ENCODE peak calls at places on chromosome 22, in six cellular contexts. J is H1, H is HepG2, E is GM12878, Q is K562, V is SK-N-SH. A is an unnamed sample.

GRCh38 chr22:19785461-19786263 is 25.1 kb downstream of the TBX1 start:
- DNase-seq in J (no peak), H (no peak), E (no peak), Q (no peak), V (no peak), A (no peak)

GRCh38 chr22:43263645-43264514 is 76.9 kb upstream of the TTLL12 start:
- DNase-seq in J (no peak), H (peak), E (peak), Q (peak), V (peak), A (peak)

GRCh38 chr22:17106785-17107546 is 14.2 kb downstream of the TMEM121B start:
- DNase-seq in J (no peak), H (no peak), E (no peak), Q (no peak), V (no peak), A (no peak)

GRCh38 chr22:37485714-37486223 is 415 bp downstream of the MFNG start:
- DNase-seq in J (no peak), H (no peak), E (no peak), Q (no peak), V (no peak), A (no peak)

GRCh38 chr22:36291831-36292740 is 39.2 kb downstream of the APOL1 start:
- DNase-seq in J (no peak), H (no peak), E (no peak), Q (no peak), V (no peak), A (no peak)

GRCh38 chr22:42863349-42863911 is 6.4 kb upstream of the ARFGAP3 start:
- DNase-seq in J (no peak), H (no peak), E (peak), Q (no peak), V (no peak), A (peak)

GRCh38 chr22:37751449-37752188 is 54.8 kb downstream of the TRIOBP start:
- DNase-seq in J (no peak), H (no peak), E (no peak), Q (no peak), V (no peak), A (no peak)

GRCh38 chr22:50252081-50253045 is 1.3 kb upstream of the HDAC10 start:
- DNase-seq in J (no peak), H (peak), E (no peak), Q (no peak), V (peak), A (no peak)

GRCh38 chr22:37526376-37526775 is 7.2 kb upstream of the CARD10 start:
- DNase-seq in J (no peak), H (no peak), E (no peak), Q (no peak), V (no peak), A (no peak)

GRCh38 chr22:43186272-43187170 is at the start of gene TTLL12:
- DNase-seq in J (no peak), H (no peak), E (no peak), Q (peak), V (peak), A (no peak)

GRCh38 chr22:36026741-36027140 is 1.9 kb downstream of the RBFOX2 start:
- DNase-seq in J (no peak), H (no peak), E (no peak), Q (no peak), V (no peak), A (no peak)

GRCh38 chr22:30265851-30266444 is 703 bp downstream of the OSM start:
- DNase-seq in J (no peak), H (no peak), E (no peak), Q (peak), V (no peak), A (no peak)

GRCh38 chr22:19802001-19802880 is 41.7 kb downstream of the TBX1 start:
- DNase-seq in J (no peak), H (no peak), E (no peak), Q (no peak), V (peak), A (no peak)

GRCh38 chr22:38397189-38398097 is 57.6 kb downstream of the KCNJ4 start:
- DNase-seq in J (peak), H (no peak), E (no peak), Q (peak), V (no peak), A (no peak)

GRCh38 chr22:50280022-50280707 is 10.0 kb upstream of the MAPK11 start:
- DNase-seq in J (no peak), H (no peak), E (no peak), Q (no peak), V (no peak), A (no peak)

GRCh38 chr22:30198152-30198845 is 48.3 kb downstream of the LIF start:
- DNase-seq in J (no peak), H (no peak), E (no peak), Q (no peak), V (no peak), A (no peak)

GRCh38 chr22:32389685-32390084 is 22.4 kb downstream of the RTCB start:
- DNase-seq in J (no peak), H (no peak), E (no peak), Q (no peak), V (peak), A (no peak)

GRCh38 chr22:49238181-49239141 is 589.2 kb downstream of the BRD1 start:
- DNase-seq in J (no peak), H (no peak), E (no peak), Q (no peak), V (no peak), A (no peak)

GRCh38 chr22:41522813-41523212 is 21.5 kb downstream of the POLR3H start:
- DNase-seq in J (no peak), H (no peak), E (no peak), Q (no peak), V (no peak), A (no peak)

GRCh38 chr22:41525450-41526225 is 18.6 kb downstream of the POLR3H start:
- DNase-seq in J (no peak), H (no peak), E (no peak), Q (no peak), V (no peak), A (no peak)

GRCh38 chr22:41524283-41524682 is 20.0 kb downstream of the POLR3H start:
- DNase-seq in J (no peak), H (no peak), E (no peak), Q (no peak), V (no peak), A (no peak)

GRCh38 chr22:41524809-41525449 is 19.3 kb downstream of the POLR3H start:
- DNase-seq in J (no peak), H (no peak), E (no peak), Q (no peak), V (no peak), A (no peak)

GRCh38 chr22:41523464-41524221 is 20.6 kb downstream of the POLR3H start:
- DNase-seq in J (no peak), H (no peak), E (no peak), Q (peak), V (peak), A (no peak)
- H3K27ac ChIP-seq in J (no peak), H (no peak), E (no peak), Q (peak), V (peak), A (peak)

GRCh38 chr22:23068832-23069385 is 1.4 kb upstream of the GNAZ start:
- DNase-seq in J (no peak), H (no peak), E (no peak), Q (no peak), V (no peak), A (no peak)

GRCh38 chr22:23067023-23067650 is 3.2 kb upstream of the GNAZ start:
- DNase-seq in J (no peak), H (no peak), E (no peak), Q (no peak), V (no peak), A (no peak)

GRCh38 chr22:23069502-23070357 is 589 bp upstream of the GNAZ start:
- DNase-seq in J (peak), H (peak), E (peak), Q (peak), V (peak), A (peak)

GRCh38 chr22:23067691-23068090 is 2.6 kb upstream of the GNAZ start:
- DNase-seq in J (no peak), H (no peak), E (no peak), Q (no peak), V (no peak), A (no peak)

DNA sequence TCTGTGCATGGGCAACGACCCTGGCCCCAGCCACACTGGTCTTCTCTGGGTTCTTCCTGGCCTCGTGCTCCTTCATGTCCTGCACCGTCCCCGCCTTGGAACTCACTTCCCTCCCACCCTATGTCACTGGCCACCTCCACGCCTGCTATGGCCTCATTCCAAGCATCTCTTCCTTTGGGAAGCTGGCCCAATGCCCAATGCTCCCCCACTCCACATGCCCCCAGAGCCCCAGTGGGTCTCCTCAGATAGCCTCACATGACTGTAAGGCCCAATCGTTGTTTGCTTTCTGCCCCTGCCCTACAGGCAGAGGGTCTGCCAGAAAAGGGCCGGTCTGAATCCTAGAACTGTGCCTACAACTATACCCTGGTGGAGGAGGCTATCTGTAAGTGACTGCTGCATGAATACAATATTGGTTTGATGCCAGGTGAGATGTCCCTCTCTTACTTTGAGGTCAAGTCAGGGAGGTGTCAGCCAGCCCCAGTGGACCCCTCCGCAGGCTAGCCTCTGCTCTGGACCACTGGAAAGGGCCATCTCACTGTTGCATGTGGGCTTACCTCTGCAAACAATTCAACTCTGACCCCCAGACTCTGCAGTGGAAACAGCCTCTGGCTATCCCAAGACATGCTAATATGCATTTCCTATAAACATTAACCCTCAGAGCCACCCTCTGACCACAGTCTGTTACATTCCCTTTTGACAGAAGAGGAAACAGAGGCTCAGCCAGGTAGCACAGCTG is 2.1 kb upstream of the GNAZ start:
- DNase-seq in J (no peak), H (no peak), E (no peak), Q (no peak), V (no peak), A (no peak)
- TF ChIP-seq JUND in J (no peak), H (no peak), E (no peak), Q (no peak), V (no peak), A (no peak)

GRCh38 chr22:34354071-34354817 is 434.0 kb upstream of the LARGE1 start:
- DNase-seq in J (no peak), H (no peak), E (no peak), Q (no peak), V (no peak), A (no peak)

DNA sequence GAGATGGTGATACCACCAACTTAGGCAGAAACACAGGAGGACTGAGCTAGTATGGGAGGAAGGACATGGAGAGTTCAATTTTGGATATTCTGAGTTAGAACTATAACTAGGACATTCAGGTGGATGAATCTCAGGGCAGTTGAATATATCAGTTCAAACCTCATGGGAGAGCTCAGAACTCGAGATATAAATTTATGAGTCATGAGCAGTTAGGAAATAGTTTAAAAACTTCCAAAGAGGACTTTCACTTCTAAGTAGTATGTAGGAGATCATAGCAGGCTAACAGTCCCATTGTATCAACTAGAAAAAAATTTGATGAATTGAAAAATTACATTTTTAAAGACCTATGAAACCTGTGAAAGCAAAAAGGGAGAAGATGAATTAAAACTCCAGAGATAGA is 436.2 kb upstream of the LARGE1 start:
- DNase-seq in J (no peak), H (no peak), E (no peak), Q (no peak), V (no peak), A (no peak)
- H3K27ac ChIP-seq in J (no peak), H (no peak), E (no peak), Q (no peak), V (no peak), A (no peak)

GRCh38 chr22:22085702-22086500 is 103.3 kb upstream of the TOP3B start:
- DNase-seq in J (no peak), H (no peak), E (no peak), Q (no peak), V (peak), A (peak)
- TF ChIP-seq JUND in J (no peak), H (no peak), E (no peak), Q (peak), V (no peak), A (no peak)

GRCh38 chr22:26568207-26568706 is 21.7 kb downstream of the TPST2 start:
- DNase-seq in J (peak), H (no peak), E (no peak), Q (no peak), V (no peak), A (no peak)
- H3K27ac ChIP-seq in J (peak), H (no peak), E (no peak), Q (peak), V (no peak), A (no peak)

DNA sequence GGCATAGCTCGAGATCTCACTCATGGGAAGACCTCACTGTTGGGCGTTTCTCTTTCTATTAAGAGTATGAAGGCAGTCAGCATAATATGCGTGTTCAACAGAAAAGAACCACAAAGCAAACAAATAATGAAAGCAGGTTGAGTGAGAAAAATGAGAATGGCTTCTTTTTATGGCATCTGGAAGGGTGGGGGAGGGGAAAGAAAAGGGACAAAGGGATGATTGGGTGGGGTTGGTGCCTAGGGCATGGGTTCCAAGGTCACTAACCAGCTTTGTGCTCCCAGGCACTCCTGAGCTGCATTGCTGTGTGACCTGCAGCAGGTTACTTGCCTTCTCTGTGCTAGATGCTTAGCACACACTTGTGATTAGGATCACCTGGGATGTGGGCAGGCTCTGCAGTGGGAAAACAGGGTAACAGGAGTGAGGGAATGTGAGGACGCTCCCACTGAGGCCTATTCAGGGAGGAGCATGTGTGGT is 74.6 kb downstream of the KIAA1671 start:
- DNase-seq in J (no peak), H (no peak), E (no peak), Q (no peak), V (no peak), A (no peak)
- TF ChIP-seq JUND in J (no peak), H (no peak), E (no peak), Q (no peak), V (no peak), A (no peak)

GRCh38 chr22:26548984-26549383 is 36.7 kb upstream of the TFIP11 start:
- DNase-seq in J (no peak), H (no peak), E (no peak), Q (no peak), V (no peak), A (no peak)

GRCh38 chr22:26549902-26550497 is 37.7 kb upstream of the TFIP11 start:
- DNase-seq in J (no peak), H (peak), E (no peak), Q (no peak), V (no peak), A (no peak)

GRCh38 chr22:26552466-26552865 is 37.5 kb downstream of the TPST2 start:
- DNase-seq in J (no peak), H (no peak), E (no peak), Q (no peak), V (no peak), A (no peak)

GRCh38 chr22:26551568-26551967 is 38.4 kb downstream of the TPST2 start:
- DNase-seq in J (no peak), H (no peak), E (no peak), Q (no peak), V (no peak), A (no peak)

DNA sequence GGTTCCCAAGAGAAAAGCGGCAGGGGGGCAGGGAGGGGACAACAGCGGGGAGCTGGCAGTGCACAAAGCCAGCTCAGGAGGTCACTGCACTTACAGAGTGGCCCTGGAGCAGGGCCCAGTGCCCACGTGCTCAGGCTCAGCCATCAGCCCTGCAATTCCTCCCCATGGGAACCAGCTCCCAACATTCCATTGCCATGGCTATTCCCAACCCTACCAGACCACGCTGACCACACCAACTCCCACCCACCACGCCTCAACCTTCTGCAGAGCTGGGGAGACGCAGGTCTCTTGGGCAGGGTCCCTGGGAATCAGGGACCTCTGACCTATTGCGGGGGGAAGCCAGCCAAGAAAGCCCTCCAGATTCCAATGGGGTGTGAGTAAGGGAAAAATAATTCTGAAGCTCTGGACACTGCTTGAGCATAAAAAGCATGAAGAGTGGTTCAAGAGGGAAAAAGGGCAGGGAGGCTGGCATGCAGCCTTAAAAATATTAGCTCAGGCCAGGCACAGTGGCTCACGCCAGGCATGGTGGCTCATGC is 38.3 kb upstream of the TFIP11 start:
- DNase-seq in J (no peak), H (peak), E (no peak), Q (no peak), V (no peak), A (no peak)
- H3K27ac ChIP-seq in J (no peak), H (peak), E (no peak), Q (no peak), V (no peak), A (peak)

DNA sequence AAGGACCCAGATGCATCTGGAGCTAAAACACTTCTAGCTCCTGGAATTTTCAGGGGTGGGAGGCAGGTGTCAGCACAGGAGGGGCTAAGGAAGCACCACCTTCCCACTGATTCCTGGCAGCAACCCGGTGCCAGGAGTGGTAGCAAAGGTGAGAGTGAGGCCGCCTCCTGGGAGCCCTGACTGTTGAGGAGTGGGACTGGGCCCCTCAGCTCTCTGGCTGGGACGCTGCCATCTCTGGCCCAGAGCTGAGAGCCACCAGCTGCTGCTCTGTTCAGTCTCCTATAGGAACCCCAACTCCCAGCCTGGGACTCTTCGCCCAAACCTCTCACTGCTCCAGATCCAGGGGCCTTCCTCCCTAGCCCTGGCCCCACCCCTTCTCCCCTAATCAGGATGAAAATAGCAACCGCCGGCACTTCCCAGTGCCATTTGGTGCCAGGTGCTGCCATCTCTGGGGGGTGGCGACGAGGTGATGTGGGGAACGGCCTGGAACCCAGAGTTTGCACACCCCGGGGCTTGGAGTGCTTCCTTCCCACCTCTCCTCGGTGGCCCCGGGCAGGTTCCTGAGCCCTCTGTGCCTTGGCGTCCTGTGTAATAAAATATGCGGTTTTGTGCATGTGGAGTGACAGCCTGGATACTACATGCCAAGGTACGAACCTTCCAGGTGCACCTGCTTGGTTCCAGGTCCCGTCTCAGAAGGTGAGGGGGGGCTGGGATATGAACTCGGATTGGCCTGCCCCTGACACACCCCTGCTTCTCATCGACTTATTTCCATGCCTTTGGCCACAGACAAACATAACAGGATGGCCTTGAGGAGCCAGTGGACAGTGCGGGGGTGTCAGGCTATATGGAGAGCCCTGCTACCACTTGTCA is 35.7 kb upstream of the CELSR1 start:
- DNase-seq in J (no peak), H (no peak), E (no peak), Q (no peak), V (no peak), A (no peak)
- TF ChIP-seq JUND in J (no peak), H (no peak), E (no peak), Q (no peak), V (no peak), A (no peak)

GRCh38 chr22:48088226-48088625 is 1325.8 kb downstream of the TBC1D22A start:
- DNase-seq in J (no peak), H (no peak), E (no peak), Q (no peak), V (no peak), A (no peak)
- H3K27ac ChIP-seq in J (no peak), H (no peak), E (no peak), Q (no peak), V (no peak), A (no peak)

GRCh38 chr22:45190473-45190872 is 26.7 kb downstream of the NUP50 start:
- DNase-seq in J (no peak), H (peak), E (no peak), Q (no peak), V (no peak), A (no peak)

GRCh38 chr22:45187891-45188290 is 24.2 kb downstream of the NUP50 start:
- DNase-seq in J (no peak), H (no peak), E (no peak), Q (no peak), V (no peak), A (no peak)

GRCh38 chr22:45185718-45186511 is 22.2 kb downstream of the NUP50 start:
- DNase-seq in J (no peak), H (no peak), E (no peak), Q (no peak), V (no peak), A (no peak)

GRCh38 chr22:45192701-45193187 is 29.0 kb downstream of the NUP50 start:
- DNase-seq in J (no peak), H (peak), E (no peak), Q (peak), V (no peak), A (no peak)

GRCh38 chr22:45188779-45189178 is 25.1 kb downstream of the NUP50 start:
- DNase-seq in J (no peak), H (no peak), E (no peak), Q (no peak), V (no peak), A (no peak)
- TF ChIP-seq JUND in J (no peak), H (no peak), E (no peak), Q (no peak), V (no peak), A (no peak)

A was measured in HCT116.